ENCODE peak calls at places on chromosomes 3 and 15, in seven cellular contexts. B is CD8-positive, alpha-beta T cell; H is fibroblast of pulmonary artery; R is foreskin fibroblast; C is psoas muscle; G is ovary; Y is astrocyte of the spinal cord. D is an unnamed sample.

GRCh38 chr15:83127547-83128150 is 20.2 kb downstream of the TM6SF1 start:
- DNase-seq in B (no peak), H (no peak), R (no peak), C (no peak), G (no peak), Y (no peak), D (no peak)

GRCh38 chr3:113533534-113533892 is 1.2 kb downstream of the SIDT1 start:
- DNase-seq in B (peak; percentile 35), H (no peak), R (no peak), C (no peak), G (no peak), Y (no peak), D (no peak)

GRCh38 chr3:38613426-38613825 is 36.1 kb downstream of the SCN5A start:
- DNase-seq in B (no peak), H (no peak), R (no peak), C (no peak), G (no peak), Y (no peak), D (no peak)

GRCh38 chr15:31483924-31484368 is 157.3 kb downstream of the KLF13 start:
- DNase-seq in B (peak; percentile 34), H (no peak), R (no peak), C (no peak), G (no peak), Y (no peak), D (no peak)

GRCh38 chr15:90230071-90230494 is 3.7 kb downstream of the CIB1 start:
- DNase-seq in B (no peak), H (no peak), R (no peak), C (peak; percentile 46), G (no peak), Y (no peak), D (no peak)

GRCh38 chr15:85777291-85778106 is 17.2 kb downstream of the KLHL25 start:
- DNase-seq in B (no peak), H (no peak), R (no peak), C (no peak), G (no peak), Y (no peak), D (no peak)

GRCh38 chr15:32657198-32657886 is 15.8 kb downstream of the SCG5 start:
- DNase-seq in B (no peak), H (no peak), R (peak; percentile 43), C (no peak), G (no peak), Y (peak; percentile 19), D (no peak)

GRCh38 chr15:79179108-79179561 is 88.6 kb upstream of the RASGRF1 start:
- DNase-seq in B (no peak), H (peak; percentile 7), R (peak; percentile 17), C (no peak), G (no peak), Y (peak; percentile 19), D (no peak)

GRCh38 chr3:102068736-102069135 is 219.4 kb downstream of the NFKBIZ start:
- DNase-seq in B (no peak), H (no peak), R (no peak), C (no peak), G (no peak), Y (no peak), D (no peak)

GRCh38 chr3:14634763-14635400 is 16.7 kb upstream of the CCDC174 start:
- DNase-seq in B (no peak), H (peak; percentile 16), R (no peak), C (no peak), G (no peak), Y (no peak), D (no peak)

GRCh38 chr3:150299221-150299620 is 108.9 kb upstream of the TSC22D2 start:
- DNase-seq in B (no peak), H (no peak), R (no peak), C (no peak), G (no peak), Y (peak; percentile 59), D (no peak)

GRCh38 chr15:76939715-76940114 is 8.2 kb downstream of the RCN2 start:
- DNase-seq in B (no peak), H (peak; percentile 6), R (peak; percentile 15), C (no peak), G (no peak), Y (peak; percentile 33), D (no peak)

GRCh38 chr15:49832421-49832980 is 211.7 kb downstream of the DTWD1 start:
- DNase-seq in B (no peak), H (peak; percentile 34), R (peak; percentile 46), C (no peak), G (no peak), Y (peak; percentile 31), D (no peak)

GRCh38 chr15:35665855-35666536 is 120.0 kb upstream of the DPH6 start:
- DNase-seq in B (no peak), H (no peak), R (no peak), C (peak; percentile 13), G (peak; percentile 55), Y (no peak), D (no peak)

GRCh38 chr15:65533057-65533752 is 2.9 kb downstream of the HACD3 start:
- DNase-seq in B (no peak), H (no peak), R (no peak), C (no peak), G (no peak), Y (no peak), D (no peak)

GRCh38 chr3:149547954-149548728 is 73.6 kb downstream of the TM4SF4 start:
- DNase-seq in B (no peak), H (peak; percentile 92), R (peak; percentile 85), C (peak; percentile 43), G (peak; percentile 56), Y (peak; percentile 94), D (peak; percentile 84)

GRCh38 chr3:52490938-52491526 is 4.1 kb upstream of the STAB1 start:
- DNase-seq in B (no peak), H (peak; percentile 87), R (no peak), C (peak; percentile 54), G (no peak), Y (peak; percentile 58), D (no peak)

GRCh38 chr15:44654858-44655257 is 8.6 kb downstream of the SPG11 start:
- DNase-seq in B (no peak), H (no peak), R (peak; percentile 87), C (no peak), G (no peak), Y (no peak), D (no peak)

GRCh38 chr3:130601662-130602061 is 84.7 kb downstream of the COL6A6 start:
- DNase-seq in B (no peak), H (no peak), R (peak; percentile 41), C (no peak), G (no peak), Y (peak; percentile 59), D (peak; percentile 15)

GRCh38 chr3:16769525-16769924 is 115.2 kb upstream of the PLCL2 start:
- DNase-seq in B (no peak), H (no peak), R (no peak), C (no peak), G (no peak), Y (no peak), D (no peak)
- H3K4me3 ChIP-seq in B (no peak overlapping the region), H (no peak overlapping the region), R (no peak overlapping the region), C (no peak overlapping the region), G (no peak overlapping the region), Y (no peak overlapping the region), D (no peak overlapping the region)

GRCh38 chr15:72375846-72376581 is at the start of gene HEXA:
- DNase-seq in B (peak; percentile 95), H (peak; percentile 95), R (peak; percentile 95), C (peak; percentile 98), G (peak; percentile 99), Y (peak; percentile 97), D (peak; percentile 94)

GRCh38 chr15:72379856-72380255 is 4.0 kb upstream of the HEXA start:
- DNase-seq in B (no peak), H (no peak), R (no peak), C (no peak), G (no peak), Y (no peak), D (no peak)

GRCh38 chr15:72382146-72382545 is 6.3 kb upstream of the HEXA start:
- DNase-seq in B (no peak), H (peak; percentile 20), R (peak; percentile 10), C (no peak), G (no peak), Y (no peak), D (no peak)

GRCh38 chr15:72375501-72375845 is 341 bp downstream of the HEXA start:
- DNase-seq in B (no peak), H (no peak), R (no peak), C (no peak), G (no peak), Y (no peak), D (no peak)

GRCh38 chr15:72380743-72381142 is 4.9 kb upstream of the HEXA start:
- DNase-seq in B (no peak), H (no peak), R (no peak), C (no peak), G (no peak), Y (no peak), D (no peak)
- H3K4me3 ChIP-seq in B (no peak overlapping the region), H (no peak overlapping the region), R (no peak overlapping the region), C (no peak overlapping the region), G (no peak overlapping the region), Y (no peak overlapping the region), D (no peak overlapping the region)

DNA sequence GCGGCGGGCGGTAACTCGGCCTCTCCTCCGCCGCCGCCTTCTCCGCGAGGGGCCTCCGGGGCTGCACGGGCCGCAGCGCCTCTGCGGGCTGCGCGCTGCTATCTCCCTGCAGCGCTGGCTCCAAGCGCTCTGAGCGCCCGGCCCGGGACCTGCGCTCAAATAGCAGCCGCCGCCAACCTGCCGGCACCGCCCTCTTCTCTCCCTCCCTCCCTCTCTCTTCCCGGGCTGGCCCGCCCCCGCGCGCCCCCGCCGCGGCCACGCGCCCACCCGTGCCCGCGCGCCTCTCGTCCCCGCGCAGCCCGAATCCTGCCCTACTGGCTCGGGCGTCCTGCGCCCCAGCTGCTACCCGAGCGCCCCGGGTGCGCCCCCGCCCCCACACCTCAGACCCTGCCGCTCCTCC is at the start of gene CACNA2D2:
- DNase-seq in B (peak; percentile 61), H (no peak), R (peak; percentile 31), C (peak; percentile 61), G (peak; percentile 83), Y (no peak), D (no peak)
- H3K4me3 ChIP-seq in B (peak within 1 kb of the TSS; percentile 49), H (no peak within 1 kb of the TSS), R (no peak within 1 kb of the TSS), C (peak within 1 kb of the TSS; percentile 75), G (peak within 1 kb of the TSS; percentile 45), Y (no peak within 1 kb of the TSS), D (peak within 1 kb of the TSS; percentile 17)

GRCh38 chr3:24340966-24341365 is 153.7 kb downstream of the THRB start:
- DNase-seq in B (no peak), H (no peak), R (no peak), C (no peak), G (no peak), Y (no peak), D (no peak)

GRCh38 chr3:24339266-24339825 is 155.3 kb downstream of the THRB start:
- DNase-seq in B (no peak), H (no peak), R (peak; percentile 41), C (no peak), G (no peak), Y (peak; percentile 45), D (no peak)

GRCh38 chr3:24336101-24336500 is 158.5 kb downstream of the THRB start:
- DNase-seq in B (no peak), H (no peak), R (no peak), C (no peak), G (no peak), Y (no peak), D (no peak)

GRCh38 chr3:24340161-24340560 is 154.5 kb downstream of the THRB start:
- DNase-seq in B (no peak), H (no peak), R (no peak), C (no peak), G (no peak), Y (no peak), D (no peak)

DNA sequence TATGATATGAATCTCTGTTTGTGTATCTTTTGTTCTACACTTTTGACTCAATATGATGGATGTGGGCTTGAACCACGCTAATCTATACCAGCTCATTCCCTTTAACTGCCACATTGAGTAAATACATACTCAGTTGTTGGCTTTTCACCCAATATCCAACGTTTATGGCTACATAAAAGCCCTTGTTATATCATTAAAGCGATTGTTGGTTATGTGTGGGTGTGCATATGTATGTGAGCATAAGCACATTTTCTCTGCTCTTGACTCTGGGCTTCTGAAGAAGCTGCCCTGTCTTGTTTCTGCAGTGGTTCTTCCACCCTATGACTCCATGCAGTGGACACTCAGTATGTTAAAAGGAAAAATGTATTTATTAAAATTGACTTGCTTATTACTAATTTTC is 156.2 kb downstream of the THRB start:
- DNase-seq in B (no peak), H (no peak), R (no peak), C (no peak), G (no peak), Y (no peak), D (no peak)
- H3K4me3 ChIP-seq in B (no peak overlapping the region), H (no peak overlapping the region), R (no peak overlapping the region), C (no peak overlapping the region), G (no peak overlapping the region), Y (no peak overlapping the region), D (no peak overlapping the region)